ENCODE peak calls at places on chromosomes 13 and 19, in five cellular contexts. Q is foreskin fibroblast; H is iris pigment epithelial cell; S is stimulated activated naive CD8-positive, alpha-beta T cell treated with anti-CD3 and anti-CD28 coated beads, Interleukin-15, Interleukin-2, amounts not matched to agents 100 U/mL and 50 U/mL, for 24 hours; P is naive B cell. F is an unnamed sample.
A peak's percentile ranks its signal among the peaks of the same experiment; 100 is the strongest.

GRCh38 chr19:46408611-46409039 is 4.7 kb downstream of the CCDC8 start:
- DNase-seq in P (no peak), H (peak; percentile 49), S (no peak), Q (peak; percentile 72), F (no peak)

GRCh38 chr13:102517959-102518358 is 78.8 kb upstream of the TPP2 start:
- DNase-seq in S (no peak), P (no peak), Q (peak; percentile 0), H (peak; percentile 21), F (no peak)

GRCh38 chr13:26132756-26133155 is 80.9 kb upstream of the SHISA2 start:
- DNase-seq in P (no peak), S (peak; percentile 3), Q (no peak), H (peak; percentile 33), F (peak; percentile 1)

GRCh38 chr19:4972509-4973230 is 3.8 kb downstream of the KDM4B start:
- DNase-seq in P (no peak), H (peak; percentile 51), S (no peak), Q (peak; percentile 59), F (peak; percentile 52)

GRCh38 chr19:55643733-55644116 is 276 bp downstream of the ZNF581 start:
- DNase-seq in Q (no peak), S (no peak), P (no peak), H (no peak), F (no peak)

GRCh38 chr13:60787083-60787482 is 390.1 kb downstream of the TDRD3 start:
- DNase-seq in Q (no peak), H (no peak), S (no peak), P (no peak), F (no peak)

GRCh38 chr19:2695288-2695866 is 7.1 kb downstream of the GNG7 start:
- DNase-seq in Q (no peak), S (no peak), H (no peak), P (no peak), F (no peak)

GRCh38 chr19:44925114-44925891 is 10.9 kb downstream of the APOC1 start:
- DNase-seq in Q (peak; percentile 82), H (peak; percentile 63), S (no peak), P (no peak), F (no peak)

GRCh38 chr19:13428352-13428751 is 77.9 kb downstream of the CACNA1A start:
- DNase-seq in P (no peak), S (peak; percentile 9), H (peak; percentile 22), Q (peak; percentile 12), F (no peak)

F was measured in astrocyte.